ENCODE peak calls at places on chromosomes 1 and 21, in nine cellular contexts. N is cardiac fibroblast, O is endothelial cell, T is suprapubic skin, M is tibial artery, S is epithelial cell of esophagus, Z is AG09309, R is spleen, W is RWPE1. F is an unnamed sample.

GRCh38 chr21:43974791-43975468 is 37.2 kb upstream of the TRAPPC10 start:
- DNase-seq in N (no peak), O (no peak), T (no peak), M (no peak), S (no peak), Z (no peak), R (no peak), W (no peak), F (no peak)

GRCh38 chr1:178970184-178970583 is 55.5 kb upstream of the FAM20B start:
- DNase-seq in N (no peak), O (no peak), T (no peak), M (no peak), S (no peak), Z (no peak), R (no peak), W (no peak), F (no peak)

GRCh38 chr1:239896980-239897379 is 194.7 kb upstream of the FMN2 start:
- DNase-seq in N (no peak), O (no peak), T (no peak), M (no peak), S (no peak), Z (no peak), R (no peak), W (no peak), F (no peak)

GRCh38 chr1:18632218-18632588 is 1.6 kb downstream of the PAX7 start:
- DNase-seq in N (no peak), O (peak), T (no peak), M (no peak), S (no peak), Z (no peak), R (no peak), W (no peak), F (no peak)

GRCh38 chr1:201696217-201696761 is 132.7 kb upstream of the IPO9 start:
- DNase-seq in N (peak), O (no peak), T (peak), M (peak), S (peak), Z (peak), R (no peak), W (peak), F (no peak)

GRCh38 chr1:169072945-169073725 is 33.4 kb upstream of the ATP1B1 start:
- DNase-seq in N (no peak), O (no peak), T (no peak), M (no peak), S (peak), Z (no peak), R (no peak), W (no peak), F (no peak)

GRCh38 chr1:88462481-88463261 is 221.4 kb upstream of the PKN2 start:
- DNase-seq in N (peak), O (peak), T (no peak), M (no peak), S (peak), Z (no peak), R (no peak), W (no peak), F (no peak)

GRCh38 chr1:97640677-97641076 is 280.2 kb downstream of the DPYD start:
- DNase-seq in N (no peak), O (no peak), T (no peak), M (no peak), S (peak), Z (no peak), R (no peak), W (no peak), F (no peak)

DNA sequence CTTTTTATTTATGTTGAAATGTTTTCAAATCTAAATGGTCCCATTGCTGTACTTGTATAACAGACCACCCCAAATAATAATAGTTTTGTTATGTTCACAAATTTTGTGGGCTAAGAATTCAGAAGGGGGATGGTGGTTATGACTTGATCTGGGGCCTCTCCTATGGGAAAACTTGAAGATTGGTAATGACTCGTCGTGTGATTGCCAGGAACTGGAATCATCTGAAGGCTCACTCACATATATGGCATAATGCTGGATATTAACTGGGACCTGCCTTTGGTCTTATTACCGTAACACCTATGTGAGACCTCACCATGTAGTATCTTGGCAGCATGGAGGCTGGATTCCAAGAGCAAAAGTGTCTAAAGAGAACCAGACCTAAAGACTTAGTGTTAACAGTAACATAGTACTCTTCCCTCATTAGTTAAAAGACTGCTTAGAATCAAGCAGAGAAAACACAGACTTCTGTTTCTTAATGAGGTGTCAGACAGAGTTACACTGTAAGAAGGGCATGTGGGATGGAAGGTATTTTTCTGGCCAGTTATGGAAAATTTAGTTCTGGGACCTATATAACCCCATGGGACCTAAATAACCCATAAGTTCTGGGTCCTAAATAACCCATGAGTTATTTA is 11.9 kb downstream of the LYPLAL1 start:
- DNase-seq in N (no peak), O (no peak), T (no peak), M (no peak), S (peak), Z (no peak), R (no peak), W (no peak), F (no peak)
- TF ChIP-seq CTCF in N (no peak), O (no peak), T (no peak), M (no peak), S (no peak), Z (no peak), R (no peak), W (no peak), F (no peak)

GRCh38 chr1:3403388-3404179 is 50.9 kb upstream of the ARHGEF16 start:
- DNase-seq in N (no peak), O (peak), T (no peak), M (no peak), S (no peak), Z (no peak), R (no peak), W (no peak), F (no peak)
- TF ChIP-seq CTCF in N (peak), O (peak), T (no peak), M (no peak), S (no peak), Z (peak), R (no peak), W (no peak), F (no peak)

GRCh38 chr1:49016030-49016991 is 239.6 kb upstream of the BEND5 start:
- DNase-seq in N (no peak), O (no peak), T (no peak), M (no peak), S (no peak), Z (no peak), R (no peak), W (no peak), F (no peak)
- TF ChIP-seq CTCF in N (no peak), O (no peak), T (no peak), M (no peak), S (no peak), Z (no peak), R (no peak), W (no peak), F (no peak)

DNA sequence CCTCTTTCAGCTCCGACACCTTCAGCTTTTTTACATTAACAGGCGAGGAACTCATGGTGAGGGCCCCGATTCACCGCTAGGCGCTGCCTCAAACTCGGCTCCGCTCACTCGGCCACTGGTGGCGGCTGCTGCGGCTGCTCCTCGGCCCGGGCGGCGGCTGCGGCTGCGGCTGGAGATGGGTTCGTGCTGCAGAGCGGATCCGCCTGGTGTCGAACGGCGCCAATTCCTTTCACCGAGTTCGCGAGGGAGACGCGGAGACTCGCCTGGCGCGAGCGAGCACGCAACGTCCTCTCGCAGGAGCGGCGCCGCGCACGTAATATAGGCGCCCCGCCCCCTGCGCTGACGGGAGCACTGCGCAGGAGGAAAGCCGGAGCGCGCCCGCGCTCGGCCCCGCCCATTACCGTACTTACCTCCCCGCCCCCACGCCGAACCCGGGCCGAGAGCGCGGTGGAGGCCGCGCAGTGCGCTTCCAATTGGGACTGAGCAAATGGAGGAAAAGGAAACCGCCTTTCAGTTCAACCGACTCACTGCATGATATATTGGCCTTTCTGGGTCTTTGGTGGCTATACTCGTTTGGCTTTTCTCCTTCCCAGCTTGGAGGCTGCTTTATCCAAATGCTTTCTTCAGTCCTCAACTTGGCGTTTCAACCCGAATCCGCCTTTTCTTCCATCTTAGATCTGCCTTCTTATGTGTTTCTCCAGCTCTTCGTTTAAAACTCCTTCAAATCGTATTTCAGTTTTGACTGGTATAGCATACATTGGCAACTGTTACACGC is at the start of gene HNRNPU:
- DNase-seq in N (peak), O (peak), T (peak), M (peak), S (peak), Z (peak), R (peak), W (peak), F (peak)
- TF ChIP-seq CTCF in N (peak), O (peak), T (no peak), M (peak), S (no peak), Z (peak), R (peak), W (peak), F (no peak)

DNA sequence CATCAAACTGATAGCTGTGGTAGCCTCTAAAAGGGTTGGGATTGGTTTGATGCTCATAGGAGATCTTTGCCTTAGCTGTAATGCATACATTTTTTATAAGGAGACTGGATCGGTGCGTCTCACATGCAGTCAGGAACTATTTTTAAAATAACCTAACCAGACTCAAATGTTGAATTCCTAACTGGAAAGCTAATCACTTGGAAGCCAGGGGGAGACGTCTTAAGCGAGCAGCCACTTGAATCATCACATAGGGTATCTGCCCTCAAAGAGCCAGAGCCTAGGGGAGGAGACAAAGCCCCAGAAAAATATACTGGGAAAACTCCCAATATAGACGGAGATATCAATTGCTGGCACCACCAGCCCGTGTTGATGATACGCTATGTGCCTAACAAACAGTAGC is 61.7 kb upstream of the PUM1 start:
- DNase-seq in N (peak), O (no peak), T (no peak), M (no peak), S (no peak), Z (no peak), R (no peak), W (no peak), F (no peak)
- TF ChIP-seq CTCF in N (peak), O (no peak), T (no peak), M (no peak), S (no peak), Z (peak), R (no peak), W (no peak), F (no peak)

DNA sequence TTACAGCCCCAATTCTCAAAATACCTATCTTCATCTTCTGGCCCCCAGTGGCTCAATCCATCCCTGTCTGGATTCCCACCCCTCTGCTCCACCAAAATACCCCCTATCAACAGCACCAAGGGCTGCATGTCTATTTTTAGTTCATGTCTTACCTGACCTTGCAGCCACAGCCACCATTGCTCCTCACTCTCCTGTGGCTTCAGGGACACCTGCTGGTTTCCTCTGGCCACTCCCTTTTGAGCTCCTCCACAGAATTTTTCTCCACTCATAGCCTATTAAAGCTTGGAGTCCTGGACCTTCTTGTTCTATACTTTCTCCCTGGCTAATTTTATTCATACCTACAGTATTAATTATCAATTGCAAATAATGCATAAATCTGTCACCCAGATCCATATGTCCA is 125.3 kb upstream of the NGF start:
- DNase-seq in N (no peak), O (no peak), T (no peak), M (no peak), S (peak), Z (no peak), R (no peak), W (no peak), F (no peak)
- TF ChIP-seq CTCF in N (no peak), O (no peak), T (no peak), M (no peak), S (peak), Z (peak), R (no peak), W (no peak), F (no peak)

DNA sequence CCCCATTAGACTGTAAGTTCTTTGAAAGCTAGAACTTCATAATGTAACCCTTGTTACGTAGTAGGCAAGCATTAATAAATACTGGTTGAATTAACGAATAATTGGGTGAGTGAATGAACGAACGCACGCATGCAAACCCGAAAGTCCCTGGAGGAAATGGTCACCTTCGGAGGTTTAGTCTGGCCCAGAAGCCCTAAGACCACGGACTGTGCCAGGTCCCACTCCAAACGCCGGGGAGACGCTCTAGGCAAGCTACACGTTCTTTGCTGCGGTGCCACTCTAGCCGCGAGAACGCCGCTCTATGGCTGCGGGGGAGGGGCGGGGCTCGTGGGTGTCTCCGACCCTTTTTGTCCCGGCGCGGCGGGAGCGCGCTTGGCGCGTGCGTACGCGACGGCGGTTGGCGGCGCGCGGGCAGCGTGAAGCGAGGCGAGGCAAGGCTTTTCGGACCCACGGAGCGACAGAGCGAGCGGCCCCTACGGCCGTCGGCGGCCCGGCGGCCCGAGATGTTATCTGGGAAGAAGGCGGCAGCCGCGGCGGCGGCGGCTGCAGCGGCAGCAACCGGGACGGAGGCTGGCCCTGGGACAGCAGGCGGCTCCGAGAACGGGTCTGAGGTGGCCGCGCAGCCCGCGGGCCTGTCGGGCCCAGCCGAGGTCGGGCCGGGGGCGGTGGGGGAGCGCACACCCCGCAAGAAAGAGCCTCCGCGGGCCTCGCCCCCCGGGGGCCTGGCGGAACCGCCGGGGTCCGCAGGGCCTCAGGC is at the start of gene KDM1A:
- DNase-seq in N (peak), O (peak), T (peak), M (peak), S (peak), Z (peak), R (peak), W (peak), F (peak)
- TF ChIP-seq CTCF in N (no peak), O (no peak), T (no peak), M (no peak), S (peak), Z (peak), R (no peak), W (peak), F (peak)

DNA sequence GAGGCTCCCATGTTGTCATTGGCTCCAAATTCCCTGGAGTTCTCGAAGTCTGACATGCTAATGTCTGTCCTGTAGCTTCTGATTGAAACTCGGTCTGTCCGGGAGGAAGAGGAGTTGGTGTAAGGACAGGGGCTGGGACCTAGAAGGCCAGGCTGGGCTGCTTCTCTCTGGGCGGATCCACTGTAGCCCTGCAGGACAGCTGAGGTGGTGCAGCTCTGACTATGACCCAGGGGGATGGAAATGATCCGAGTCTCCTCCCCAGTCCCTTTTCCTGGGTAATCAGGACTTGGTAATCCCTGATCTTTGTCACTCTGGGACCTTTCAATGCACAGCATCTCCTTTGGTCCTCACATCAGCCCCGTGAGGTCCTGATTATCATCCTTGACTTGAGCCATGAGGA is 10.0 kb upstream of the FCMR start:
- DNase-seq in N (no peak), O (no peak), T (no peak), M (no peak), S (no peak), Z (no peak), R (no peak), W (no peak), F (no peak)
- TF ChIP-seq CTCF in N (peak), O (no peak), T (no peak), M (no peak), S (no peak), Z (no peak), R (no peak), W (no peak), F (peak)